ENCODE peak calls at places on chromosomes 12 and 14, in six cellular contexts. One of them, this sample, is unnamed.
A peak's percentile ranks its signal among the peaks of the same experiment; 100 is the strongest.

GRCh38 chr12:62910549-62911169 is 24.3 kb downstream of the PPM1H start:
- DNase-seq in NCI-H524 treated with DMSO at 0.1 percent for 48 hours: no peak
- DNase-seq in NCI-H748 treated with DMSO at 0.1 percent for 48 hours: peak; percentile 45
- DNase-seq in activated CD4-positive, alpha-beta T cell treated with anti-CD3 and anti-CD28 coated beads for 48 hours: no peak
- DNase-seq in mesenchymal stem cell: no peak
- DNase-seq in ovary: no peak
- DNase-seq in this sample: no peak

GRCh38 chr12:106113042-106113441 is 25.7 kb downstream of the NUAK1 start:
- DNase-seq in ovary: no peak
- DNase-seq in activated CD4-positive, alpha-beta T cell treated with anti-CD3 and anti-CD28 coated beads for 48 hours: peak; percentile 21
- DNase-seq in NCI-H524 treated with DMSO at 0.1 percent for 48 hours: no peak
- DNase-seq in NCI-H748 treated with DMSO at 0.1 percent for 48 hours: no peak
- DNase-seq in mesenchymal stem cell: peak; percentile 88
- DNase-seq in this sample: peak; percentile 75

GRCh38 chr12:57552692-57553321 is 3.0 kb downstream of the KIF5A start:
- DNase-seq in ovary: no peak
- DNase-seq in NCI-H524 treated with DMSO at 0.1 percent for 48 hours: no peak
- DNase-seq in activated CD4-positive, alpha-beta T cell treated with anti-CD3 and anti-CD28 coated beads for 48 hours: no peak
- DNase-seq in mesenchymal stem cell: peak; percentile 78
- DNase-seq in NCI-H748 treated with DMSO at 0.1 percent for 48 hours: no peak
- DNase-seq in this sample: peak; percentile 60

GRCh38 chr12:83954939-83955601 is 957.5 kb downstream of the SLC6A15 start:
- DNase-seq in NCI-H524 treated with DMSO at 0.1 percent for 48 hours: no peak
- DNase-seq in activated CD4-positive, alpha-beta T cell treated with anti-CD3 and anti-CD28 coated beads for 48 hours: no peak
- DNase-seq in ovary: no peak
- DNase-seq in NCI-H748 treated with DMSO at 0.1 percent for 48 hours: no peak
- DNase-seq in mesenchymal stem cell: no peak
- DNase-seq in this sample: peak; percentile 4

GRCh38 chr14:57060276-57060956 is 208.3 kb downstream of the EXOC5 start:
- DNase-seq in NCI-H524 treated with DMSO at 0.1 percent for 48 hours: no peak
- DNase-seq in activated CD4-positive, alpha-beta T cell treated with anti-CD3 and anti-CD28 coated beads for 48 hours: peak; percentile 54
- DNase-seq in mesenchymal stem cell: no peak
- DNase-seq in ovary: no peak
- DNase-seq in NCI-H748 treated with DMSO at 0.1 percent for 48 hours: no peak
- DNase-seq in this sample: no peak

GRCh38 chr12:2016862-2017723 is 12.8 kb upstream of the DCP1B start:
- DNase-seq in NCI-H524 treated with DMSO at 0.1 percent for 48 hours: no peak
- DNase-seq in ovary: no peak
- DNase-seq in NCI-H748 treated with DMSO at 0.1 percent for 48 hours: peak; percentile 62
- DNase-seq in activated CD4-positive, alpha-beta T cell treated with anti-CD3 and anti-CD28 coated beads for 48 hours: no peak
- DNase-seq in mesenchymal stem cell: no peak
- DNase-seq in this sample: peak; percentile 19

GRCh38 chr12:110330124-110330523 is 49.1 kb downstream of the ATP2A2 start:
- DNase-seq in mesenchymal stem cell: no peak
- DNase-seq in ovary: no peak
- DNase-seq in NCI-H748 treated with DMSO at 0.1 percent for 48 hours: no peak
- DNase-seq in activated CD4-positive, alpha-beta T cell treated with anti-CD3 and anti-CD28 coated beads for 48 hours: no peak
- DNase-seq in NCI-H524 treated with DMSO at 0.1 percent for 48 hours: no peak
- DNase-seq in this sample: no peak

GRCh38 chr12:121812320-121812871 is 8.6 kb downstream of the SETD1B start:
- DNase-seq in ovary: peak; percentile 64
- DNase-seq in NCI-H748 treated with DMSO at 0.1 percent for 48 hours: peak; percentile 26
- DNase-seq in mesenchymal stem cell: peak; percentile 83
- DNase-seq in activated CD4-positive, alpha-beta T cell treated with anti-CD3 and anti-CD28 coated beads for 48 hours: peak; percentile 67
- DNase-seq in NCI-H524 treated with DMSO at 0.1 percent for 48 hours: no peak
- DNase-seq in this sample: peak; percentile 84

GRCh38 chr14:71591929-71592328 is 340.3 kb upstream of the RGS6 start:
- DNase-seq in activated CD4-positive, alpha-beta T cell treated with anti-CD3 and anti-CD28 coated beads for 48 hours: peak; percentile 19
- DNase-seq in mesenchymal stem cell: peak; percentile 56
- DNase-seq in NCI-H748 treated with DMSO at 0.1 percent for 48 hours: no peak
- DNase-seq in NCI-H524 treated with DMSO at 0.1 percent for 48 hours: peak; percentile 41
- DNase-seq in ovary: no peak
- DNase-seq in this sample: peak; percentile 67

GRCh38 chr12:102927220-102927619 is 10.2 kb upstream of the PAH start:
- DNase-seq in mesenchymal stem cell: no peak
- DNase-seq in ovary: no peak
- DNase-seq in NCI-H524 treated with DMSO at 0.1 percent for 48 hours: no peak
- DNase-seq in activated CD4-positive, alpha-beta T cell treated with anti-CD3 and anti-CD28 coated beads for 48 hours: no peak
- DNase-seq in NCI-H748 treated with DMSO at 0.1 percent for 48 hours: no peak
- DNase-seq in this sample: no peak

GRCh38 chr12:69007166-69007857 is 74.3 kb upstream of the CPM start:
- DNase-seq in NCI-H524 treated with DMSO at 0.1 percent for 48 hours: no peak
- DNase-seq in activated CD4-positive, alpha-beta T cell treated with anti-CD3 and anti-CD28 coated beads for 48 hours: peak; percentile 31
- DNase-seq in NCI-H748 treated with DMSO at 0.1 percent for 48 hours: peak; percentile 38
- DNase-seq in ovary: peak; percentile 39
- DNase-seq in mesenchymal stem cell: peak; percentile 89
- DNase-seq in this sample: peak; percentile 83

GRCh38 chr14:105414456-105415371 is 4.9 kb upstream of the MTA1 start:
- DNase-seq in ovary: peak; percentile 62
- DNase-seq in mesenchymal stem cell: peak; percentile 66
- DNase-seq in NCI-H524 treated with DMSO at 0.1 percent for 48 hours: no peak
- DNase-seq in NCI-H748 treated with DMSO at 0.1 percent for 48 hours: peak; percentile 58
- DNase-seq in activated CD4-positive, alpha-beta T cell treated with anti-CD3 and anti-CD28 coated beads for 48 hours: peak; percentile 85
- DNase-seq in this sample: peak; percentile 60

GRCh38 chr14:35878272-35879140 is 52.4 kb downstream of the BRMS1L start:
- DNase-seq in mesenchymal stem cell: peak; percentile 94
- DNase-seq in NCI-H524 treated with DMSO at 0.1 percent for 48 hours: no peak
- DNase-seq in ovary: peak; percentile 26
- DNase-seq in NCI-H748 treated with DMSO at 0.1 percent for 48 hours: no peak
- DNase-seq in activated CD4-positive, alpha-beta T cell treated with anti-CD3 and anti-CD28 coated beads for 48 hours: no peak
- DNase-seq in this sample: peak; percentile 88

GRCh38 chr12:14618990-14619389 is 51.3 kb upstream of the PLBD1 start:
- DNase-seq in NCI-H524 treated with DMSO at 0.1 percent for 48 hours: no peak
- DNase-seq in mesenchymal stem cell: peak; percentile 29
- DNase-seq in activated CD4-positive, alpha-beta T cell treated with anti-CD3 and anti-CD28 coated beads for 48 hours: no peak
- DNase-seq in NCI-H748 treated with DMSO at 0.1 percent for 48 hours: no peak
- DNase-seq in ovary: no peak
- DNase-seq in this sample: peak; percentile 43

GRCh38 chr12:23564454-23564853 is 385.0 kb downstream of the SOX5 start:
- DNase-seq in mesenchymal stem cell: peak; percentile 24
- DNase-seq in NCI-H524 treated with DMSO at 0.1 percent for 48 hours: peak; percentile 97
- DNase-seq in ovary: no peak
- DNase-seq in activated CD4-positive, alpha-beta T cell treated with anti-CD3 and anti-CD28 coated beads for 48 hours: no peak
- DNase-seq in NCI-H748 treated with DMSO at 0.1 percent for 48 hours: peak; percentile 7
- DNase-seq in this sample: peak; percentile 83

GRCh38 chr14:56115471-56115870 is 2.7 kb upstream of the PELI2 start:
- DNase-seq in NCI-H524 treated with DMSO at 0.1 percent for 48 hours: peak; percentile 99
- DNase-seq in mesenchymal stem cell: no peak
- DNase-seq in activated CD4-positive, alpha-beta T cell treated with anti-CD3 and anti-CD28 coated beads for 48 hours: no peak
- DNase-seq in ovary: no peak
- DNase-seq in NCI-H748 treated with DMSO at 0.1 percent for 48 hours: no peak
- DNase-seq in this sample: no peak

GRCh38 chr12:96274331-96274730 is 80.2 kb downstream of the ELK3 start:
- DNase-seq in NCI-H748 treated with DMSO at 0.1 percent for 48 hours: no peak
- DNase-seq in ovary: no peak
- DNase-seq in NCI-H524 treated with DMSO at 0.1 percent for 48 hours: no peak
- DNase-seq in activated CD4-positive, alpha-beta T cell treated with anti-CD3 and anti-CD28 coated beads for 48 hours: no peak
- DNase-seq in mesenchymal stem cell: peak; percentile 21
- DNase-seq in this sample: peak; percentile 28

GRCh38 chr14:95300697-95301526 is 18.8 kb downstream of the CLMN start:
- DNase-seq in activated CD4-positive, alpha-beta T cell treated with anti-CD3 and anti-CD28 coated beads for 48 hours: no peak
- DNase-seq in mesenchymal stem cell: no peak
- DNase-seq in NCI-H524 treated with DMSO at 0.1 percent for 48 hours: no peak
- DNase-seq in NCI-H748 treated with DMSO at 0.1 percent for 48 hours: no peak
- DNase-seq in ovary: no peak
- DNase-seq in this sample: no peak

GRCh38 chr12:27083861-27084271 is 1.5 kb upstream of the C12orf71 start:
- DNase-seq in activated CD4-positive, alpha-beta T cell treated with anti-CD3 and anti-CD28 coated beads for 48 hours: no peak
- DNase-seq in ovary: no peak
- DNase-seq in NCI-H524 treated with DMSO at 0.1 percent for 48 hours: peak; percentile 42
- DNase-seq in mesenchymal stem cell: peak; percentile 70
- DNase-seq in NCI-H748 treated with DMSO at 0.1 percent for 48 hours: no peak
- DNase-seq in this sample: peak; percentile 66

GRCh38 chr12:109927622-109928021 is 27.5 kb downstream of the TCHP start:
- DNase-seq in NCI-H748 treated with DMSO at 0.1 percent for 48 hours: no peak
- DNase-seq in activated CD4-positive, alpha-beta T cell treated with anti-CD3 and anti-CD28 coated beads for 48 hours: peak; percentile 62
- DNase-seq in NCI-H524 treated with DMSO at 0.1 percent for 48 hours: no peak
- DNase-seq in ovary: no peak
- DNase-seq in mesenchymal stem cell: peak; percentile 57
- DNase-seq in this sample: peak; percentile 33

GRCh38 chr12:54053625-54054441 is at the start of gene HOXC4:
- DNase-seq in mesenchymal stem cell: no peak
- DNase-seq in NCI-H748 treated with DMSO at 0.1 percent for 48 hours: peak; percentile 17
- DNase-seq in ovary: peak; percentile 40
- DNase-seq in NCI-H524 treated with DMSO at 0.1 percent for 48 hours: no peak
- DNase-seq in activated CD4-positive, alpha-beta T cell treated with anti-CD3 and anti-CD28 coated beads for 48 hours: peak; percentile 10
- DNase-seq in this sample: no peak

GRCh38 chr14:74475678-74476077 is 17.4 kb downstream of the NPC2 start:
- DNase-seq in mesenchymal stem cell: no peak
- DNase-seq in ovary: no peak
- DNase-seq in activated CD4-positive, alpha-beta T cell treated with anti-CD3 and anti-CD28 coated beads for 48 hours: no peak
- DNase-seq in NCI-H748 treated with DMSO at 0.1 percent for 48 hours: no peak
- DNase-seq in NCI-H524 treated with DMSO at 0.1 percent for 48 hours: no peak
- DNase-seq in this sample: no peak

GRCh38 chr12:120229583-120230325 is 28.8 kb upstream of the RPLP0 start:
- DNase-seq in NCI-H748 treated with DMSO at 0.1 percent for 48 hours: no peak
- DNase-seq in mesenchymal stem cell: peak; percentile 79
- DNase-seq in ovary: no peak
- DNase-seq in activated CD4-positive, alpha-beta T cell treated with anti-CD3 and anti-CD28 coated beads for 48 hours: no peak
- DNase-seq in NCI-H524 treated with DMSO at 0.1 percent for 48 hours: no peak
- DNase-seq in this sample: peak; percentile 84

GRCh38 chr14:37252434-37252833 is 54.7 kb downstream of the MIPOL1 start:
- DNase-seq in ovary: no peak
- DNase-seq in mesenchymal stem cell: no peak
- DNase-seq in NCI-H524 treated with DMSO at 0.1 percent for 48 hours: no peak
- DNase-seq in activated CD4-positive, alpha-beta T cell treated with anti-CD3 and anti-CD28 coated beads for 48 hours: no peak
- DNase-seq in NCI-H748 treated with DMSO at 0.1 percent for 48 hours: no peak
- DNase-seq in this sample: no peak

GRCh38 chr12:30882706-30883105 is 43.8 kb upstream of the TSPAN11 start:
- DNase-seq in mesenchymal stem cell: no peak
- DNase-seq in NCI-H748 treated with DMSO at 0.1 percent for 48 hours: no peak
- DNase-seq in NCI-H524 treated with DMSO at 0.1 percent for 48 hours: peak; percentile 8
- DNase-seq in activated CD4-positive, alpha-beta T cell treated with anti-CD3 and anti-CD28 coated beads for 48 hours: no peak
- DNase-seq in ovary: no peak
- DNase-seq in this sample: no peak

GRCh38 chr12:117805865-117806264 is 162.9 kb downstream of the KSR2 start:
- DNase-seq in ovary: no peak
- DNase-seq in activated CD4-positive, alpha-beta T cell treated with anti-CD3 and anti-CD28 coated beads for 48 hours: no peak
- DNase-seq in mesenchymal stem cell: no peak
- DNase-seq in NCI-H524 treated with DMSO at 0.1 percent for 48 hours: no peak
- DNase-seq in NCI-H748 treated with DMSO at 0.1 percent for 48 hours: no peak
- DNase-seq in this sample: no peak

GRCh38 chr14:77457522-77458248 is at the start of the genes AHSA1 and VIPAS39:
- DNase-seq in NCI-H524 treated with DMSO at 0.1 percent for 48 hours: peak; percentile 100
- DNase-seq in activated CD4-positive, alpha-beta T cell treated with anti-CD3 and anti-CD28 coated beads for 48 hours: peak; percentile 96
- DNase-seq in mesenchymal stem cell: peak; percentile 100
- DNase-seq in NCI-H748 treated with DMSO at 0.1 percent for 48 hours: peak; percentile 97
- DNase-seq in ovary: peak; percentile 93
- DNase-seq in this sample: peak; percentile 99

GRCh38 chr12:98763656-98764055 is 118.6 kb downstream of the APAF1 start:
- DNase-seq in mesenchymal stem cell: no peak
- DNase-seq in NCI-H524 treated with DMSO at 0.1 percent for 48 hours: no peak
- DNase-seq in activated CD4-positive, alpha-beta T cell treated with anti-CD3 and anti-CD28 coated beads for 48 hours: no peak
- DNase-seq in ovary: no peak
- DNase-seq in NCI-H748 treated with DMSO at 0.1 percent for 48 hours: no peak
- DNase-seq in this sample: no peak

GRCh38 chr12:131589966-131590365 is 120.9 kb upstream of the SFSWAP start:
- DNase-seq in activated CD4-positive, alpha-beta T cell treated with anti-CD3 and anti-CD28 coated beads for 48 hours: no peak
- DNase-seq in NCI-H524 treated with DMSO at 0.1 percent for 48 hours: no peak
- DNase-seq in mesenchymal stem cell: no peak
- DNase-seq in NCI-H748 treated with DMSO at 0.1 percent for 48 hours: no peak
- DNase-seq in ovary: no peak
- DNase-seq in this sample: no peak

GRCh38 chr12:124130717-124131670 is 158.0 kb downstream of the ZNF664 start:
- DNase-seq in activated CD4-positive, alpha-beta T cell treated with anti-CD3 and anti-CD28 coated beads for 48 hours: no peak
- DNase-seq in NCI-H524 treated with DMSO at 0.1 percent for 48 hours: no peak
- DNase-seq in NCI-H748 treated with DMSO at 0.1 percent for 48 hours: peak; percentile 78
- DNase-seq in ovary: no peak
- DNase-seq in mesenchymal stem cell: peak; percentile 15
- DNase-seq in this sample: peak; percentile 5

GRCh38 chr14:101789222-101789621 is 27.7 kb downstream of the PPP2R5C start:
- DNase-seq in NCI-H524 treated with DMSO at 0.1 percent for 48 hours: no peak
- DNase-seq in ovary: no peak
- DNase-seq in NCI-H748 treated with DMSO at 0.1 percent for 48 hours: no peak
- DNase-seq in mesenchymal stem cell: no peak
- DNase-seq in activated CD4-positive, alpha-beta T cell treated with anti-CD3 and anti-CD28 coated beads for 48 hours: no peak
- DNase-seq in this sample: no peak

GRCh38 chr14:61559641-61560201 is 135.6 kb upstream of the HIF1A start:
- DNase-seq in NCI-H524 treated with DMSO at 0.1 percent for 48 hours: no peak
- DNase-seq in activated CD4-positive, alpha-beta T cell treated with anti-CD3 and anti-CD28 coated beads for 48 hours: no peak
- DNase-seq in mesenchymal stem cell: no peak
- DNase-seq in NCI-H748 treated with DMSO at 0.1 percent for 48 hours: no peak
- DNase-seq in ovary: no peak
- DNase-seq in this sample: no peak

GRCh38 chr14:105378873-105379685 is 19.3 kb upstream of the TEX22 start:
- DNase-seq in mesenchymal stem cell: no peak
- DNase-seq in ovary: no peak
- DNase-seq in NCI-H524 treated with DMSO at 0.1 percent for 48 hours: no peak
- DNase-seq in activated CD4-positive, alpha-beta T cell treated with anti-CD3 and anti-CD28 coated beads for 48 hours: no peak
- DNase-seq in NCI-H748 treated with DMSO at 0.1 percent for 48 hours: no peak
- DNase-seq in this sample: no peak